ENCODE peak calls at places on chromosomes 6 and 20, in eight cellular contexts. K is sigmoid colon, V is transverse colon, C is SK-N-SH, T is suprapubic skin, J is H1, Z is stomach, W is esophagus muscularis mucosa. Y is an unnamed sample.

GRCh38 chr6:126060400-126060799 is 74.1 kb downstream of the TRMT11 start:
- DNase-seq in K (no peak), V (no peak), C (no peak), T (no peak), J (no peak), Z (no peak), W (peak; percentile 24), Y (no peak)

GRCh38 chr6:89500486-89501020 is 67.6 kb downstream of the ANKRD6 start:
- DNase-seq in K (no peak), V (no peak), C (no peak), T (no peak), J (no peak), Z (no peak), W (no peak), Y (no peak)

GRCh38 chr20:64109831-64110391 is 2.5 kb upstream of the NPBWR2 start:
- DNase-seq in K (peak; percentile 58), V (peak; percentile 3), C (no peak), T (peak; percentile 48), J (peak; percentile 37), Z (peak; percentile 22), W (no peak), Y (peak; percentile 2)

GRCh38 chr6:120410586-120410985 is 923.7 kb downstream of the TBC1D32 start:
- DNase-seq in K (no peak), V (no peak), C (no peak), T (no peak), J (no peak), Z (no peak), W (no peak), Y (no peak)

GRCh38 chr6:157386454-157386853 is 5.5 kb downstream of the ZDHHC14 start:
- DNase-seq in K (no peak), V (no peak), C (no peak), T (no peak), J (no peak), Z (no peak), W (no peak), Y (no peak)

GRCh38 chr6:156533860-156534580 is 243.2 kb upstream of the ARID1B start:
- DNase-seq in K (no peak), V (no peak), C (no peak), T (no peak), J (no peak), Z (no peak), W (no peak), Y (no peak)

GRCh38 chr6:160029525-160029924 is 60.6 kb downstream of the IGF2R start:
- DNase-seq in K (no peak), V (no peak), C (no peak), T (no peak), J (no peak), Z (no peak), W (peak; percentile 81), Y (no peak)

GRCh38 chr6:124679392-124679791 is 282.8 kb upstream of the RNF217 start:
- DNase-seq in K (no peak), V (no peak), C (no peak), T (no peak), J (no peak), Z (no peak), W (no peak), Y (no peak)

GRCh38 chr6:93341900-93342613 is 77.3 kb downstream of the EPHA7 start:
- DNase-seq in K (no peak), V (no peak), C (no peak), T (no peak), J (no peak), Z (no peak), W (no peak), Y (no peak)

DNA sequence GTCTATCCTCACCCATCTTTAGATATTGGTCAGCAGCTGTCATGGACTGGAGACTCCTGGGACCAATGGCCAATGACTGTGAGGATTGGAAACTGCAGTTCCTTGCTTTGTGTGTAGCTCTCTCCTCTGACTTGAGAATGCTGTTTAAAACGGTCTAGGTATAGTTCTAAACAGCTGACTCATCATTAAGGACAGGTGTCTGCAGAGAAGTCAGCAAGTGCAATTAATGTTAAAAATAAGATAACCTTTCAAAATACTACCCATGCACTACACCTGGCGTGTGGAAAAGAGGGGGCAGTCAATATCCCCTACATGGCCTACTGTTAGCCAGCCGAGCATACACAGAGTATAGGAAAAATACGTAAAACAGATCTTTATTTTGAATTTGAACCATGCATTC is 115.4 kb upstream of the TAB2 start:
- DNase-seq in K (no peak), V (no peak), C (no peak), T (no peak), J (no peak), Z (no peak), W (peak; percentile 17), Y (no peak)
- TF ChIP-seq CTCF in K (no peak), V (no peak), C (no peak), T (no peak), J (no peak), Z (no peak), W (no peak), Y (no peak)

GRCh38 chr6:165574220-165574619 is 88.8 kb downstream of the PDE10A start:
- DNase-seq in K (no peak), V (no peak), C (no peak), T (no peak), J (no peak), Z (no peak), W (no peak), Y (no peak)

GRCh38 chr6:165577556-165577955 is 85.5 kb downstream of the PDE10A start:
- DNase-seq in K (no peak), V (no peak), C (no peak), T (no peak), J (no peak), Z (no peak), W (no peak), Y (no peak)

GRCh38 chr6:165571721-165572132 is 91.3 kb downstream of the PDE10A start:
- DNase-seq in K (no peak), V (no peak), C (no peak), T (no peak), J (no peak), Z (no peak), W (no peak), Y (no peak)

GRCh38 chr6:165573671-165574070 is 89.4 kb downstream of the PDE10A start:
- DNase-seq in K (peak; percentile 64), V (no peak), C (peak; percentile 49), T (no peak), J (no peak), Z (peak; percentile 60), W (no peak), Y (no peak)

GRCh38 chr6:165574770-165575549 is 88.1 kb downstream of the PDE10A start:
- DNase-seq in K (no peak), V (no peak), C (no peak), T (no peak), J (no peak), Z (no peak), W (no peak), Y (no peak)
- TF ChIP-seq POLR2AphosphoS5 in K (peak; percentile 17), V (no peak), C (no peak), T (no peak), J (no peak), Z (no peak), W (no peak), Y (no peak)

GRCh38 chr6:39882567-39882953 is 51.7 kb downstream of the MOCS1 start:
- DNase-seq in K (peak; percentile 66), V (no peak), C (no peak), T (no peak), J (no peak), Z (no peak), W (no peak), Y (no peak)
- TF ChIP-seq EP300 in K (no peak), V (no peak), C (no peak), T (no peak), J (no peak), Z (no peak), W (no peak), Y (no peak)

GRCh38 chr6:13380761-13381160 is 52.4 kb upstream of the TBC1D7 start:
- DNase-seq in K (no peak), V (no peak), C (no peak), T (no peak), J (no peak), Z (no peak), W (no peak), Y (no peak)
- TF ChIP-seq CTCF in K (no peak), V (no peak), C (no peak), T (no peak), J (no peak), Z (no peak), W (no peak), Y (no peak)

DNA sequence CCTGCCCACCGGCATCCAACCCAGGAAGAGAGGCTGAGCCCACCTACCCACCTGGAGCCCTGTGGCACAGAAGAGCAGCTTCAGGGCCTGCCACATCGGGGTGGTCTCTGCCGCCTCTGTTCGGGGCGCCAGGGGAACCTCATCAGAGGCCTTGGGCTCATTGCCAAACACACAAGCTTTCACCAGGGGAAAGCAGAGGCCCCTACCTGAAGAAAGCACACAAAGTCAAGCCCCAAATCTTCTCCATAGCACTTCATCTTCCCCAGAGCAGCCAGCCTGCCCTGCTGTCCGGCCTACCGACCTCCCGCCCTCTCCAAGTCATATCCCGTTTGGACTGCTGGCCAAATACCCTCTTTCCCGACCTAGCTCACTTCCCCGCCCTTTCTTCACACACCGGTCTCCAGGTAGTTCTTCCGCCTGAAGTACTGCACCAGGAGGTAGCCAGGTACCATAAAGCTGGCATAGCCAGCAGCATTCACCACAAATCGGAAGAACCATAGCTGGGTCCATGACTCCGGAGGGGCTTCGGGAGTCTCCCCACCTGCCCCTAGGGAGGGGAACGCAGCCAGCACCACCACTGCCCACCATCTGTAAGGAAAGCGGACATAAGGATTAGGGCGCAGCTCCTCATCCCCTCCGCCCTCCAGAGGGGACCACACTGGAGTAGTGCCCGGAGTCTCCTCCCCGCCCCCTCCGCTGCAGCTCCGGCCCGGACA is 879 bp downstream of the SLC35B2 start:
- DNase-seq in K (no peak), V (peak; percentile 38), C (no peak), T (no peak), J (peak; percentile 60), Z (peak; percentile 48), W (no peak), Y (peak; percentile 41)
- TF ChIP-seq POLR2AphosphoS5 in K (no peak), V (no peak), C (no peak), T (no peak), J (peak; percentile 31), Z (no peak), W (no peak), Y (no peak)

Y was measured in upper lobe of left lung.